ENCODE peak calls at places on chromosomes 6 and 20, in four cellular contexts. L is Karpas-422, O is OCI-LY7, G is right atrium auricular region. Q is an unnamed sample.
A peak's percentile ranks its signal among the peaks of the same experiment; 100 is the strongest.

GRCh38 chr6:7763896-7764295 is 38.0 kb downstream of the BMP6 start:
- DNase-seq in O (no peak), L (no peak), G (no peak), Q (no peak)

GRCh38 chr6:144064402-144064830 is 31.0 kb downstream of the SF3B5 start:
- DNase-seq in O (peak; percentile 49), L (peak; percentile 75), G (no peak), Q (peak; percentile 44)

GRCh38 chr6:154593122-154593521 is 82.6 kb upstream of the CNKSR3 start:
- DNase-seq in G (no peak), O (no peak), L (no peak), Q (no peak)

GRCh38 chr20:45450097-45450818 is 19.3 kb upstream of the WFDC2 start:
- DNase-seq in L (peak; percentile 91), O (peak; percentile 79), G (no peak), Q (peak; percentile 73)

GRCh38 chr6:160192840-160193239 is 65.8 kb downstream of the SLC22A2 start:
- DNase-seq in L (no peak), O (no peak), G (no peak), Q (no peak)

GRCh38 chr20:11902264-11902663 is 15.4 kb upstream of the BTBD3 start:
- DNase-seq in O (no peak), G (no peak), L (no peak), Q (peak; percentile 18)

GRCh38 chr6:116019428-116019827 is 41.3 kb downstream of the FRK start:
- DNase-seq in G (no peak), L (peak; percentile 43), O (peak; percentile 67), Q (no peak)

GRCh38 chr6:34560366-34561226 is 4.5 kb upstream of the SPDEF start:
- DNase-seq in L (no peak), O (no peak), G (no peak), Q (no peak)

GRCh38 chr6:18263561-18264337 is 581 bp downstream of the DEK start:
- DNase-seq in G (peak; percentile 63), L (peak; percentile 75), O (peak; percentile 52), Q (no peak)

GRCh38 chr20:16569218-16570153 is 3.8 kb downstream of the KIF16B start:
- DNase-seq in O (no peak), L (no peak), G (no peak), Q (no peak)

GRCh38 chr6:40947876-40948514 is 91.0 kb downstream of the UNC5CL start:
- DNase-seq in G (no peak), O (no peak), L (no peak), Q (no peak)

GRCh38 chr6:36851149-36851614 is 11.9 kb upstream of the CPNE5 start:
- DNase-seq in G (peak; percentile 77), L (peak; percentile 84), O (peak; percentile 71), Q (peak; percentile 80)

GRCh38 chr20:49890651-49891361 is 24.5 kb downstream of the SPATA2 start:
- DNase-seq in G (no peak), O (no peak), L (no peak), Q (no peak)

GRCh38 chr6:101783287-101783686 is 389.8 kb downstream of the GRIK2 start:
- DNase-seq in L (no peak), O (no peak), G (no peak), Q (no peak)

GRCh38 chr20:57662028-57662312 is 41.7 kb upstream of the ZBP1 start:
- DNase-seq in O (no peak), G (no peak), L (no peak), Q (no peak)

GRCh38 chr6:168388641-168389633 is 52.0 kb upstream of the SMOC2 start:
- DNase-seq in O (no peak), G (no peak), L (no peak), Q (no peak)

GRCh38 chr20:41649489-41649888 is 31.3 kb upstream of the CHD6 start:
- DNase-seq in O (peak; percentile 61), G (no peak), L (no peak), Q (no peak)

DNA sequence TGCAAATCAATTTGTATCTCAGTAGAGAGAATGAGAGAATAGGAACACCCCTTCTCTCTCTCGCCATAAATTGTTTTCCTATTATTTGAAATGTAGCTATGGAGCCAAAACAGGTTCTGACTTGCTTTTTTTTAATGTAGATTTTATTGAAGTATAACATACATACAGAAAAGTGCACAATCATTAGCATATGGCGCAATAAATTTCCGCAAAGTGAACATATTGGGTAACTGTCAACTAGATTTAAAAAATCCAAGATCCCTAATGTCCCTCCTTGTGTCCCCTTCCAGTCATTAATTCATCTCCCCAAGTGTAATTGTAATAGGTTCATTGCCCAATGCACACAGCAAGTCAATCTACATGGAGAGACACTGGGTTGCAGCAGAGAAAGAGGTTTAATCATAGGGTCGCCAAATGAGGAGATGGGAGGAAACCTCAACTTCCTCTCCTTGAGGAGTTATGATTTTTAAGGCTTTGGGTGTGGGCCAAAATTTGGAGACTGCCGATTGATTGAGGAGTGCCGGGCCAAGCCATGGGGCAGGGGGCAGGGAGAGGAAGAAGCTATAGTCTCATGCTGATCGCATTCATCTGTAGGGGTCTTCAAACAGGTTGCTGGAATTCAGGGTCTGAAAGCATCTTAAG is 43.3 kb upstream of the TGM3 start:
- DNase-seq in O (no peak), L (no peak), G (no peak), Q (no peak)
- H3K4me1 ChIP-seq in O (no peaks in the 10 kb centered on the region), L (no peaks in the 10 kb centered on the region), G (no peaks in the 10 kb centered on the region), Q (no peaks in the 10 kb centered on the region)

DNA sequence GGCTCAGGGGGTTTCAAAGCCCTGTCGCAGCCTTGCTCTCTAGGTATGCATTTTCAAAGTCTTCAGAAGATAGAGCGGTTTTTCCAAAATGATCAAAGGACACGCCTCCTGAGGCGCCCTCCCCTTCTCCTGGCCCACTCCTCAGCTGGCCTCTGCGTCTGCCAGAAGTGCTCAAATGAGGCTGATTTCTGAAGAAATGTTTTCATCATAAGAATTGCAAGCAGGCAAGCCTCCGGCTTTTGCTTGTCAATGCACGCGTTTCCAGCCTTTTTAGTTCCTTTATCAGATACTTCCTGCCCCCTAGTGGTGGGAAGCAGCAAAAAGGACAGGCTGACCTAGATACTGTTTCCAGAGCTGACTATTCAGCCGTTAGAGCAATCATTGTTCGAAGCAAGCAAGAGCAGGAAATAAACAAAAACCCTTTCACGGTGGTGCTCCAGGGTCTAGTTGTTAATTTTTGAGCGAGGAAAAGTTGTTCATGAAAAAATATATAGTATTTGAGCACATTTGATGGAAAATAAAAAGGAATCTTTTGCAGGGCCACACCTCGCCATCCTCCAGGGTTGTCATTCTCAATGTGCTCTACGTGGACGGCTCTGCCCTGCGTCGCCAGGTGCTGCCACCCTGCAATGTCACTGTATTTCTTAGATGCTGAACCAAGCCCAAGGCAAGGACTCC is 93.4 kb upstream of the ASF1A start:
- DNase-seq in L (peak; percentile 95), G (peak; percentile 88), O (peak; percentile 86), Q (peak; percentile 90)
- H3K4me3 ChIP-seq in L (peak overlapping the region; percentile 43), G (no peak overlapping the region), O (no peak overlapping the region), Q (peak overlapping the region; percentile 13)

DNA sequence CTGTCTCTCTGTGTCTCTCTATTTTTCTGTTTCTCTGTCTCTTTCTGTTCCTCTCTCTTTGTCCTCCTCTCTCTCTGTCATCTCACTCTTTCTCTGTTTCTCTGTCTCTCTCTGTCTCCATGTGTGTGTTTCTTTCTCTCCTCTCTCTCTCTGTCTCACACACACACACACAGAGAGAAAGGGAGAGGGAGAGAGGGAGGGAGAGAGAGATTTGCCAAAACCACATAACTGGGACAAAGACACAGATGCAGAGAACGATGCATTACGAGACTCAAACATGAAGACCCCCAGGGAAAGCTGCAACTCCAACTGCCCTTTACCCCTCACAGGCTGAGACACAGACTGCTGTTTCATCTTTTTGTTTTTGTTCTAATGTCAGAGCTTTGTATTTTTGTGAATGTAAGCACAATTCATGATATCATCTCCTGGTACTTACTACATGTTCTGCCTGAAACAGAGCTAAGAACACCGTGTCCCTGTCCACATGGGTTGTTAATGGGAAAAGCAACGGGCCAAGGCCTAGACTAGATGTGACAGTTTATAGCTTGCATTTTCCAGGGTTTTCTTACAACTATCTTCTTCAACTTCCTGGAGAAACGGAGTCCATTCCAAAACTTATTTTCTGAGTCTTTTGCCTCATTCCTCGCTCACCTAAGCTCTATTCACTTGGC is 177.1 kb upstream of the ARID1B start:
- DNase-seq in L (no peak), G (peak; percentile 66), O (no peak), Q (no peak)
- H3K27ac ChIP-seq in L (no peak overlapping the region), G (peak overlapping the region; percentile 69), O (no peak overlapping the region), Q (no peak overlapping the region)

GRCh38 chr20:10556519-10557083 is 117.2 kb downstream of the JAG1 start:
- DNase-seq in O (no peak), L (no peak), G (no peak), Q (no peak)
- H3K4me1 ChIP-seq in O (no peaks in the 10 kb centered on the region), L (peaks cover 80% of the 10 kb centered on the region), G (peaks cover 6% of the 10 kb centered on the region), Q (peaks cover 24% of the 10 kb centered on the region)

GRCh38 chr20:19739351-19739750 is 18.7 kb upstream of the RIN2 start:
- DNase-seq in G (no peak), L (no peak), O (no peak), Q (no peak)

GRCh38 chr20:19734811-19735210 is 23.2 kb upstream of the RIN2 start:
- DNase-seq in G (no peak), L (no peak), O (no peak), Q (no peak)

GRCh38 chr20:19738936-19739335 is 19.1 kb upstream of the RIN2 start:
- DNase-seq in O (no peak), G (no peak), L (no peak), Q (no peak)

GRCh38 chr20:19737025-19737424 is 21.0 kb upstream of the RIN2 start:
- DNase-seq in O (no peak), G (no peak), L (no peak), Q (no peak)

GRCh38 chr20:19735446-19735845 is 22.6 kb upstream of the RIN2 start:
- DNase-seq in G (peak; percentile 88), O (no peak), L (no peak), Q (peak; percentile 96)
- H3K4me3 ChIP-seq in G (no peak overlapping the region), O (no peak overlapping the region), L (no peak overlapping the region), Q (no peak overlapping the region)

GRCh38 chr6:13288481-13288880 is 39.9 kb downstream of the TBC1D7 start:
- DNase-seq in L (no peak), O (no peak), G (no peak), Q (no peak)
- H3K27ac ChIP-seq in L (no peak overlapping the region), O (no peak overlapping the region), G (no peak overlapping the region), Q (no peak overlapping the region)

GRCh38 chr20:36170542-36171215 is 16.1 kb downstream of the EPB41L1 start:
- DNase-seq in O (no peak), L (no peak), G (no peak), Q (no peak)
- H3K4me1 ChIP-seq in O (peaks cover 3% of the 10 kb centered on the region), L (peaks cover 2% of the 10 kb centered on the region), G (peaks cover 8% of the 10 kb centered on the region), Q (no peaks in the 10 kb centered on the region)

Q was measured in A673.